ENCODE peak calls at places on chromosomes 2 and 18, in eight cellular contexts. G is A549; M is cardiac fibroblast; I is psoas muscle; C is SK-MEL-5; E is activated naive CD4-positive, alpha-beta T cell treated with anti-CD3 and anti-CD28 coated beads, Interleukin-2, amount 10 ng/mL, durations not matched to agents 7 days and 5 days; O is transverse colon; J is astrocyte of the spinal cord. F is an unnamed sample.

GRCh38 chr2:42794271-42795046 is 2.1 kb upstream of the HAAO start:
- DNase-seq in G (peak), M (peak), I (no peak), C (peak), E (no peak), O (peak), J (no peak), F (no peak)

GRCh38 chr2:26976242-26976641 is 5.8 kb downstream of the MAPRE3 start:
- DNase-seq in G (no peak), M (peak), I (no peak), C (no peak), E (no peak), O (no peak), J (no peak), F (peak)

GRCh38 chr2:202164409-202164808 is 74.0 kb downstream of the SUMO1 start:
- DNase-seq in G (no peak), M (no peak), I (no peak), C (no peak), E (no peak), O (no peak), J (no peak), F (no peak)

GRCh38 chr2:205372141-205372540 is 310.2 kb upstream of the NRP2 start:
- DNase-seq in G (no peak), M (peak), I (no peak), C (no peak), E (no peak), O (no peak), J (peak), F (no peak)

GRCh38 chr2:95059656-95060370 is 34.3 kb downstream of the MAL start:
- DNase-seq in G (no peak), M (no peak), I (no peak), C (no peak), E (no peak), O (no peak), J (no peak), F (no peak)

GRCh38 chr2:148888003-148888501 is 13.0 kb downstream of the KIF5C start:
- DNase-seq in G (no peak), M (no peak), I (no peak), C (no peak), E (peak), O (no peak), J (no peak), F (no peak)

GRCh38 chr18:42730272-42730671 is 385.2 kb downstream of the RIT2 start:
- DNase-seq in G (no peak), M (peak), I (no peak), C (no peak), E (no peak), O (no peak), J (no peak), F (no peak)

GRCh38 chr18:64806232-64806631 is 657.3 kb upstream of the LINC00305 start:
- DNase-seq in G (no peak), M (no peak), I (no peak), C (no peak), E (no peak), O (no peak), J (no peak), F (no peak)

GRCh38 chr2:73759287-73759764 is 20.6 kb downstream of the DUSP11 start:
- DNase-seq in G (no peak), M (peak), I (no peak), C (no peak), E (no peak), O (no peak), J (no peak), F (no peak)

GRCh38 chr2:6107290-6107689 is 415.1 kb downstream of the SOX11 start:
- DNase-seq in G (no peak), M (no peak), I (no peak), C (no peak), E (no peak), O (no peak), J (no peak), F (no peak)

GRCh38 chr2:46806526-46806925 is 109.1 kb downstream of the MCFD2 start:
- DNase-seq in G (no peak), M (peak), I (no peak), C (no peak), E (no peak), O (no peak), J (peak), F (no peak)

GRCh38 chr2:72263781-72264060 is 116.1 kb upstream of the CYP26B1 start:
- DNase-seq in G (no peak), M (no peak), I (no peak), C (no peak), E (no peak), O (no peak), J (peak), F (no peak)

GRCh38 chr2:134417968-134418557 is 164.2 kb downstream of the MGAT5 start:
- DNase-seq in G (no peak), M (no peak), I (no peak), C (no peak), E (no peak), O (no peak), J (no peak), F (no peak)

GRCh38 chr2:193331701-193332100 is 1137.0 kb upstream of the TMEFF2 start:
- DNase-seq in G (no peak), M (no peak), I (no peak), C (no peak), E (no peak), O (no peak), J (peak), F (no peak)

GRCh38 chr2:28442328-28442727 is 49.7 kb downstream of the FOSL2 start:
- DNase-seq in G (no peak), M (peak), I (no peak), C (no peak), E (no peak), O (no peak), J (no peak), F (no peak)

GRCh38 chr2:45643095-45643494 is 8.4 kb upstream of the PRKCE start:
- DNase-seq in G (no peak), M (no peak), I (no peak), C (no peak), E (no peak), O (no peak), J (no peak), F (no peak)

GRCh38 chr18:46346213-46346612 is 242.0 kb downstream of the HAUS1 start:
- DNase-seq in G (no peak), M (no peak), I (no peak), C (no peak), E (no peak), O (no peak), J (no peak), F (no peak)

GRCh38 chr2:58893645-58894336 is 652.7 kb upstream of the FANCL start:
- DNase-seq in G (no peak), M (no peak), I (no peak), C (no peak), E (no peak), O (no peak), J (no peak), F (no peak)

GRCh38 chr2:65265090-65266045 is 37.7 kb downstream of the ACTR2 start:
- DNase-seq in G (peak), M (peak), I (no peak), C (peak), E (peak), O (no peak), J (peak), F (no peak)

GRCh38 chr2:231190531-231191197 is 7.8 kb upstream of the ARMC9 start:
- DNase-seq in G (no peak), M (peak), I (peak), C (no peak), E (no peak), O (peak), J (peak), F (peak)

GRCh38 chr2:47011264-47011663 is 95.7 kb upstream of the MCFD2 start:
- DNase-seq in G (no peak), M (no peak), I (no peak), C (no peak), E (no peak), O (no peak), J (no peak), F (no peak)

GRCh38 chr2:188319845-188320244 is 28.2 kb downstream of the GULP1 start:
- DNase-seq in G (no peak), M (peak), I (no peak), C (peak), E (no peak), O (no peak), J (no peak), F (no peak)

GRCh38 chr18:35253655-35254287 is 12.9 kb downstream of the ZNF397 start:
- DNase-seq in G (no peak), M (no peak), I (no peak), C (no peak), E (no peak), O (no peak), J (no peak), F (no peak)

GRCh38 chr2:170518911-170519310 is 196.2 kb upstream of the SP5 start:
- DNase-seq in G (no peak), M (no peak), I (no peak), C (no peak), E (no peak), O (no peak), J (no peak), F (no peak)

GRCh38 chr18:12656671-12657047 is 1.2 kb downstream of the SPIRE1 start:
- DNase-seq in G (no peak), M (peak), I (no peak), C (no peak), E (no peak), O (no peak), J (peak), F (no peak)

GRCh38 chr18:55090566-55091187 is 131.4 kb upstream of the CCDC68 start:
- DNase-seq in G (no peak), M (no peak), I (no peak), C (no peak), E (no peak), O (no peak), J (no peak), F (no peak)

GRCh38 chr18:50836521-50836957 is 16.7 kb upstream of the MRO start:
- DNase-seq in G (no peak), M (peak), I (no peak), C (no peak), E (no peak), O (no peak), J (peak), F (no peak)

GRCh38 chr2:164535280-164536025 is 85.8 kb downstream of the GRB14 start:
- DNase-seq in G (no peak), M (no peak), I (no peak), C (no peak), E (no peak), O (no peak), J (no peak), F (no peak)

GRCh38 chr2:237092920-237093781 is 7.5 kb downstream of the COPS8 start:
- DNase-seq in G (peak), M (peak), I (no peak), C (peak), E (no peak), O (no peak), J (peak), F (peak)

GRCh38 chr2:115739574-115739973 is 1297.1 kb downstream of the DPP10 start:
- DNase-seq in G (no peak), M (no peak), I (no peak), C (peak), E (no peak), O (no peak), J (no peak), F (no peak)

GRCh38 chr2:23526114-23526513 is 141.1 kb downstream of the KLHL29 start:
- DNase-seq in G (no peak), M (no peak), I (peak), C (no peak), E (peak), O (no peak), J (no peak), F (no peak)

GRCh38 chr18:46050268-46050667 is 21.8 kb downstream of the PSTPIP2 start:
- DNase-seq in G (no peak), M (no peak), I (no peak), C (no peak), E (no peak), O (no peak), J (no peak), F (no peak)

GRCh38 chr18:8951491-8951890 is 151.0 kb upstream of the NDUFV2 start:
- DNase-seq in G (no peak), M (no peak), I (no peak), C (no peak), E (no peak), O (no peak), J (no peak), F (no peak)

GRCh38 chr2:219308142-219309093 is 783 bp downstream of the PTPRN start:
- DNase-seq in G (peak), M (peak), I (peak), C (peak), E (peak), O (peak), J (peak), F (no peak)

GRCh38 chr18:45008694-45009372 is 328.1 kb downstream of the SETBP1 start:
- DNase-seq in G (no peak), M (no peak), I (no peak), C (no peak), E (no peak), O (no peak), J (no peak), F (no peak)

GRCh38 chr2:159661286-159661685 is 44.9 kb upstream of the BAZ2B start:
- DNase-seq in G (no peak), M (peak), I (no peak), C (no peak), E (no peak), O (no peak), J (peak), F (no peak)

GRCh38 chr2:112290638-112291037 is 15.2 kb downstream of the ZC3H6 start:
- DNase-seq in G (no peak), M (no peak), I (no peak), C (no peak), E (no peak), O (no peak), J (no peak), F (no peak)

GRCh38 chr2:30232027-30232800 is 880 bp downstream of the LBH start:
- DNase-seq in G (peak), M (peak), I (peak), C (peak), E (peak), O (peak), J (peak), F (no peak)

F was measured in gastrocnemius medialis.